ENCODE peak calls at places on chromosomes 16 and 17, in seven cellular contexts. B is psoas muscle, C is A673, V is left ventricle myocardium inferior, X is heart right ventricle, K is right atrium auricular region, J is SK-N-SH. M is an unnamed sample.

GRCh38 chr16:11671676-11672075 is 3.4 kb downstream of the SNN start:
- DNase-seq in B (no peak), C (no peak), V (no peak), X (no peak), K (no peak), J (no peak), M (no peak)

GRCh38 chr17:57211010-57211411 is 45.3 kb upstream of the MSI2 start:
- DNase-seq in B (no peak), C (no peak), V (no peak), X (no peak), K (no peak), J (no peak), M (peak; percentile 54)

GRCh38 chr16:27748868-27749546 is 199.1 kb downstream of the KATNIP start:
- DNase-seq in B (no peak), C (peak; percentile 42), V (peak; percentile 21), X (peak; percentile 20), K (no peak), J (no peak), M (peak; percentile 82)

GRCh38 chr17:41667280-41668008 is 21.2 kb upstream of the EIF1 start:
- DNase-seq in B (no peak), C (no peak), V (no peak), X (no peak), K (no peak), J (no peak), M (no peak)

GRCh38 chr17:62804822-62805221 is 3.3 kb downstream of the MARCHF10 start:
- DNase-seq in B (no peak), C (no peak), V (no peak), X (no peak), K (no peak), J (no peak), M (peak; percentile 36)

GRCh38 chr17:38605852-38606645 is at the start of gene SRCIN1:
- DNase-seq in B (peak; percentile 70), C (peak; percentile 47), V (peak; percentile 62), X (no peak), K (no peak), J (peak; percentile 92), M (peak; percentile 93)

GRCh38 chr17:9022553-9023388 is 1.5 kb downstream of the NTN1 start:
- DNase-seq in B (peak; percentile 24), C (no peak), V (peak; percentile 18), X (no peak), K (no peak), J (peak; percentile 27), M (peak; percentile 85)

GRCh38 chr16:11079657-11080187 is 135.4 kb downstream of the CLEC16A start:
- DNase-seq in B (no peak), C (peak; percentile 81), V (no peak), X (no peak), K (no peak), J (peak; percentile 77), M (no peak)

GRCh38 chr17:35372846-35373531 is 432 bp downstream of the SLFN11 start:
- DNase-seq in B (peak; percentile 20), C (peak; percentile 27), V (peak; percentile 16), X (no peak), K (no peak), J (peak; percentile 11), M (peak; percentile 57)

GRCh38 chr17:71334041-71334781 is 786.6 kb upstream of the SOX9 start:
- DNase-seq in B (no peak), C (no peak), V (no peak), X (no peak), K (no peak), J (no peak), M (no peak)

GRCh38 chr17:75822119-75822799 is 21.9 kb downstream of the UNC13D start:
- DNase-seq in B (no peak), C (no peak), V (no peak), X (no peak), K (no peak), J (peak; percentile 71), M (no peak)

GRCh38 chr17:43014946-43015519 is 7.2 kb downstream of the VAT1 start:
- DNase-seq in B (no peak), C (no peak), V (no peak), X (no peak), K (no peak), J (no peak), M (no peak)

GRCh38 chr16:76970087-76970744 is 220.8 kb upstream of the MON1B start:
- DNase-seq in B (no peak), C (no peak), V (no peak), X (no peak), K (no peak), J (no peak), M (no peak)

GRCh38 chr16:8952281-8952751 is 11.4 kb downstream of the USP7 start:
- DNase-seq in B (no peak), C (no peak), V (no peak), X (no peak), K (no peak), J (no peak), M (peak; percentile 49)

GRCh38 chr17:15348030-15348429 is 6.6 kb upstream of the TEKT3 start:
- DNase-seq in B (no peak), C (peak; percentile 8), V (no peak), X (no peak), K (no peak), J (no peak), M (no peak)

GRCh38 chr16:23496826-23497542 is 13.3 kb downstream of the GGA2 start:
- DNase-seq in B (peak; percentile 25), C (no peak), V (no peak), X (no peak), K (peak; percentile 68), J (no peak), M (no peak)

GRCh38 chr17:73697872-73698271 is 53.6 kb upstream of the SDK2 start:
- DNase-seq in B (no peak), C (no peak), V (no peak), X (no peak), K (no peak), J (no peak), M (peak; percentile 86)

GRCh38 chr17:81922566-81923301 is 4.8 kb upstream of the SIRT7 start:
- DNase-seq in B (no peak), C (no peak), V (no peak), X (no peak), K (no peak), J (no peak), M (no peak)

GRCh38 chr17:81923302-81924260 is 4.0 kb downstream of the MAFG start:
- DNase-seq in B (peak; percentile 80), C (peak; percentile 62), V (peak; percentile 75), X (peak; percentile 66), K (peak; percentile 70), J (no peak), M (peak; percentile 94)

GRCh38 chr17:81921996-81922565 is 4.1 kb upstream of the SIRT7 start:
- DNase-seq in B (no peak), C (no peak), V (no peak), X (no peak), K (no peak), J (no peak), M (no peak)

GRCh38 chr17:81920612-81921530 is 2.9 kb upstream of the SIRT7 start:
- DNase-seq in B (no peak), C (no peak), V (no peak), X (no peak), K (no peak), J (no peak), M (no peak)

GRCh38 chr17:81921531-81921862 is 3.5 kb upstream of the SIRT7 start:
- DNase-seq in B (no peak), C (no peak), V (no peak), X (no peak), K (no peak), J (no peak), M (no peak)
- H3K4me1 ChIP-seq in B (peaks cover 83% of the 10 kb centered on the region), C (peaks cover 34% of the 10 kb centered on the region), V (peaks cover 80% of the 10 kb centered on the region), X (peaks cover 73% of the 10 kb centered on the region), K (peaks cover 86% of the 10 kb centered on the region), J (peaks cover 22% of the 10 kb centered on the region), M (peaks cover 17% of the 10 kb centered on the region)

GRCh38 chr17:64779344-64780095 is 117.4 kb upstream of the SMURF2 start:
- DNase-seq in B (no peak), C (no peak), V (no peak), X (no peak), K (no peak), J (no peak), M (peak; percentile 81)
- H3K4me1 ChIP-seq in B (peaks cover 8% of the 10 kb centered on the region), C (peaks cover 35% of the 10 kb centered on the region), V (peaks cover 68% of the 10 kb centered on the region), X (peaks cover 63% of the 10 kb centered on the region), K (peaks cover 60% of the 10 kb centered on the region), J (peaks cover 6% of the 10 kb centered on the region), M (peaks cover 4% of the 10 kb centered on the region)

DNA sequence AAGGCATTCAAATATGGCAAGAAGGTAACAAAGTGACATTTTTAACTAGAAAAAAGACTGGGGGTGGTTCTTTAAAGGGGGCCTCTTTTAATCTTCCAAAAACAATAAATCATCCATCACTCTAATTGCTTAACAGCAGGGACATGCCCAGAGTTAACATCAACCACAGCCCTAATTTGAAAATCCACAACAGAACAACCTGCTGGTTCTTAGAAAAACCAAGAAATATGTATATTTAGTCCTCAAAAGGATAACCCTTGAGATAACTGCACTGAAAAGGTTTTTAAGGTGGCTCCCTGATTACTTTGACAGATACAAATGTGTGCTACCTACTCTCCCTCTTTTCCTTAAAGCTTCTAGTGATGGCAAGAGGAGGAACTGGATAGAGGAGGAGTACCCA is 54.4 kb downstream of the N4BP1 start:
- DNase-seq in B (no peak), C (no peak), V (no peak), X (no peak), K (no peak), J (no peak), M (no peak)
- H3K4me1 ChIP-seq in B (peaks cover 67% of the 10 kb centered on the region), C (peaks cover 4% of the 10 kb centered on the region), V (peaks cover 76% of the 10 kb centered on the region), X (peaks cover 74% of the 10 kb centered on the region), K (peaks cover 71% of the 10 kb centered on the region), J (peaks cover 20% of the 10 kb centered on the region), M (no peaks in the 10 kb centered on the region)

DNA sequence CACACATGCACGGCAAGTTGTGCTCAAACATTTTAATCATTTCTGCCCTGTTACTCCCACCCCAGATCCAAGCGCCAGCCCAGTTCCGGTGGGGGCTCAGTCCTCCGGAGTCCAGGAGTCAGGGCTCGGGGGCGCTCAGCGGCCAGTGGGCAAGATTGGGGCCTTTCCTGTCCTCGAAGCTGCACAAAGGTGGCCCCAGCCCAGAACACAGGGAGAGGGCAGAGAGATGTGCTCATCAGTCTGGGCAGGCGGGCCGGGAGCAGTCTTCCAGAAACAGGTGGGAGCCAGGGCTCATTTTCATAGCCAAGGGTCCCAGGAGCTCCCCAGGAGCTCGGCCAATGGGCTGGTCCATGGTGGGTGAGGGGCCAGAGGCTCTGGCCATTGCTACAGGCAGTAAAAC is 4.1 kb downstream of the PRSS8 start:
- DNase-seq in B (no peak), C (no peak), V (no peak), X (no peak), K (no peak), J (no peak), M (no peak)
- H3K4me1 ChIP-seq in B (peaks cover 27% of the 10 kb centered on the region), C (no peaks in the 10 kb centered on the region), V (peaks cover 40% of the 10 kb centered on the region), X (peaks cover 42% of the 10 kb centered on the region), K (peaks cover 39% of the 10 kb centered on the region), J (no peaks in the 10 kb centered on the region), M (peaks cover 10% of the 10 kb centered on the region)

DNA sequence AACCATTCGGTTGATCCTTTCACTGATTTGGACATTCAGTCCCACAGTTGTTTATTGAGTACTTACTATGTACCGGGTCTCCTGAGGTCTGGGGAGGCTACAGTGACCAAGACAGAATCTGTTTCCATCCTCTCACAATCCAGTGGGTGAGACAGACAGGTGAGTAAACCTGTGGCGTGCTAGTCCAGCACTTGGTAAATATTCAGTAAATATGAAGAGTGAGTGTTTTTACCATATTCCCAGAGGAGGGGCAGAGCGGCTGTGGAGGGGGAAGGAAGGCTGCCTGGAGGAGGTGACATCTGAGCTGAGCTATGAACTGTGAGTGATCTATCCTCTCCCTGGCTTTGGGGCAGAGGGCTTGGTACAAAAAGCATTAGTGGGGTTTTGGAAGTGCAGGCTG is 31.4 kb downstream of the CCR7 start:
- DNase-seq in B (no peak), C (no peak), V (no peak), X (no peak), K (no peak), J (no peak), M (no peak)
- H3K4me1 ChIP-seq in B (peaks cover 29% of the 10 kb centered on the region), C (no peaks in the 10 kb centered on the region), V (peaks cover 72% of the 10 kb centered on the region), X (peaks cover 64% of the 10 kb centered on the region), K (peaks cover 64% of the 10 kb centered on the region), J (peaks cover 5% of the 10 kb centered on the region), M (no peaks in the 10 kb centered on the region)

GRCh38 chr17:58615768-58616659 is 75.8 kb downstream of the TEX14 start:
- DNase-seq in B (no peak), C (no peak), V (no peak), X (no peak), K (no peak), J (no peak), M (no peak)
- H3K4me1 ChIP-seq in B (no peaks in the 10 kb centered on the region), C (no peaks in the 10 kb centered on the region), V (no peaks in the 10 kb centered on the region), X (no peaks in the 10 kb centered on the region), K (no peaks in the 10 kb centered on the region), J (no peaks in the 10 kb centered on the region), M (peaks cover 4% of the 10 kb centered on the region)

M was measured in endodermal cell.